ENCODE peak calls at places on chromosome 22, in eight cellular contexts. One of them, this sample, is unnamed.

GRCh38 chr22:17191163-17191562 is 28.1 kb downstream of the ADA2 start:
- DNase-seq in hepatocyte: no peak
- DNase-seq in neural progenitor cell: no peak
- DNase-seq in HCT116: no peak
- DNase-seq in PC-3: peak; percentile 27
- DNase-seq in SK-N-SH: no peak
- DNase-seq in MM.1S: no peak
- DNase-seq in GM23338: no peak
- DNase-seq in this sample: peak; percentile 82

GRCh38 chr22:43750751-43751150 is 61.4 kb downstream of the EFCAB6 start:
- DNase-seq in PC-3: peak; percentile 3
- DNase-seq in HCT116: no peak
- DNase-seq in hepatocyte: no peak
- DNase-seq in SK-N-SH: no peak
- DNase-seq in neural progenitor cell: no peak
- DNase-seq in MM.1S: no peak
- DNase-seq in GM23338: no peak
- DNase-seq in this sample: no peak

GRCh38 chr22:24500251-24500820 is 5.2 kb downstream of the UPB1 start:
- DNase-seq in SK-N-SH: no peak
- DNase-seq in hepatocyte: peak; percentile 52
- DNase-seq in neural progenitor cell: peak; percentile 57
- DNase-seq in PC-3: no peak
- DNase-seq in GM23338: no peak
- DNase-seq in MM.1S: no peak
- DNase-seq in HCT116: no peak
- DNase-seq in this sample: no peak

GRCh38 chr22:40592352-40593113 is 44.0 kb downstream of the MRTFA start:
- DNase-seq in MM.1S: no peak
- DNase-seq in GM23338: no peak
- DNase-seq in SK-N-SH: no peak
- DNase-seq in HCT116: no peak
- DNase-seq in PC-3: no peak
- DNase-seq in neural progenitor cell: no peak
- DNase-seq in hepatocyte: no peak
- DNase-seq in this sample: no peak

GRCh38 chr22:24925586-24926427 is 20.7 kb downstream of the LHFPL7 start:
- DNase-seq in PC-3: no peak
- DNase-seq in GM23338: peak; percentile 80
- DNase-seq in MM.1S: no peak
- DNase-seq in neural progenitor cell: peak; percentile 12
- DNase-seq in HCT116: no peak
- DNase-seq in SK-N-SH: no peak
- DNase-seq in hepatocyte: no peak
- DNase-seq in this sample: no peak

GRCh38 chr22:20981787-20982562 is at the start of gene LZTR1:
- DNase-seq in hepatocyte: peak; percentile 91
- DNase-seq in SK-N-SH: peak; percentile 94
- DNase-seq in neural progenitor cell: peak; percentile 91
- DNase-seq in MM.1S: peak; percentile 84
- DNase-seq in GM23338: peak; percentile 90
- DNase-seq in PC-3: peak; percentile 67
- DNase-seq in HCT116: peak; percentile 50
- DNase-seq in this sample: peak; percentile 96

GRCh38 chr22:38172489-38173155 is 9.0 kb downstream of the PLA2G6 start:
- DNase-seq in hepatocyte: no peak
- DNase-seq in PC-3: peak; percentile 13
- DNase-seq in neural progenitor cell: no peak
- DNase-seq in HCT116: no peak
- DNase-seq in GM23338: no peak
- DNase-seq in SK-N-SH: no peak
- DNase-seq in MM.1S: no peak
- DNase-seq in this sample: peak; percentile 49

GRCh38 chr22:22042599-22043295 is 60.2 kb upstream of the TOP3B start:
- DNase-seq in neural progenitor cell: no peak
- DNase-seq in PC-3: no peak
- DNase-seq in hepatocyte: no peak
- DNase-seq in HCT116: no peak
- DNase-seq in MM.1S: no peak
- DNase-seq in GM23338: no peak
- DNase-seq in SK-N-SH: no peak
- DNase-seq in this sample: no peak

GRCh38 chr22:29734429-29734828 is 14.6 kb downstream of the CABP7 start:
- DNase-seq in HCT116: no peak
- DNase-seq in neural progenitor cell: no peak
- DNase-seq in PC-3: no peak
- DNase-seq in SK-N-SH: no peak
- DNase-seq in hepatocyte: no peak
- DNase-seq in MM.1S: no peak
- DNase-seq in GM23338: no peak
- DNase-seq in this sample: no peak

GRCh38 chr22:40236131-40236665 is 58.5 kb downstream of the TNRC6B start:
- DNase-seq in PC-3: peak; percentile 35
- DNase-seq in neural progenitor cell: no peak
- DNase-seq in MM.1S: no peak
- DNase-seq in GM23338: no peak
- DNase-seq in SK-N-SH: no peak
- DNase-seq in HCT116: no peak
- DNase-seq in hepatocyte: no peak
- DNase-seq in this sample: no peak

GRCh38 chr22:36110306-36110791 is 50.2 kb downstream of the APOL3 start:
- DNase-seq in PC-3: no peak
- DNase-seq in neural progenitor cell: no peak
- DNase-seq in hepatocyte: peak; percentile 13
- DNase-seq in GM23338: peak; percentile 41
- DNase-seq in SK-N-SH: no peak
- DNase-seq in HCT116: no peak
- DNase-seq in MM.1S: no peak
- DNase-seq in this sample: no peak

GRCh38 chr22:30290679-30291333 is 1.5 kb upstream of the CASTOR1 start:
- DNase-seq in PC-3: peak; percentile 62
- DNase-seq in hepatocyte: peak; percentile 79
- DNase-seq in GM23338: peak; percentile 41
- DNase-seq in MM.1S: no peak
- DNase-seq in HCT116: no peak
- DNase-seq in neural progenitor cell: peak; percentile 48
- DNase-seq in SK-N-SH: peak; percentile 67
- DNase-seq in this sample: peak; percentile 59

GRCh38 chr22:38317237-38317994 is at the start of gene CSNK1E:
- DNase-seq in PC-3: peak; percentile 57
- DNase-seq in MM.1S: peak; percentile 78
- DNase-seq in HCT116: no peak
- DNase-seq in GM23338: peak; percentile 83
- DNase-seq in neural progenitor cell: peak; percentile 92
- DNase-seq in hepatocyte: peak; percentile 94
- DNase-seq in SK-N-SH: peak; percentile 89
- DNase-seq in this sample: peak; percentile 87

GRCh38 chr22:27462190-27462589 is 339.4 kb downstream of the MN1 start:
- DNase-seq in HCT116: no peak
- DNase-seq in PC-3: no peak
- DNase-seq in neural progenitor cell: peak; percentile 85
- DNase-seq in SK-N-SH: peak; percentile 31
- DNase-seq in hepatocyte: peak; percentile 44
- DNase-seq in GM23338: no peak
- DNase-seq in MM.1S: no peak
- DNase-seq in this sample: peak; percentile 66

GRCh38 chr22:43542681-43543521 is 131.1 kb downstream of the MPPED1 start:
- DNase-seq in SK-N-SH: no peak
- DNase-seq in PC-3: no peak
- DNase-seq in hepatocyte: no peak
- DNase-seq in GM23338: no peak
- DNase-seq in MM.1S: no peak
- DNase-seq in neural progenitor cell: no peak
- DNase-seq in HCT116: no peak
- DNase-seq in this sample: no peak

GRCh38 chr22:44193537-44193896 is 12.8 kb downstream of the PARVG start:
- DNase-seq in hepatocyte: no peak
- DNase-seq in GM23338: no peak
- DNase-seq in neural progenitor cell: no peak
- DNase-seq in PC-3: peak; percentile 62
- DNase-seq in HCT116: no peak
- DNase-seq in SK-N-SH: no peak
- DNase-seq in MM.1S: peak; percentile 57
- DNase-seq in this sample: no peak

GRCh38 chr22:23218867-23219251 is 38.5 kb downstream of the BCR start:
- DNase-seq in hepatocyte: peak; percentile 73
- DNase-seq in SK-N-SH: peak; percentile 60
- DNase-seq in PC-3: no peak
- DNase-seq in neural progenitor cell: peak; percentile 81
- DNase-seq in MM.1S: no peak
- DNase-seq in GM23338: peak; percentile 70
- DNase-seq in HCT116: no peak
- DNase-seq in this sample: no peak

DNA sequence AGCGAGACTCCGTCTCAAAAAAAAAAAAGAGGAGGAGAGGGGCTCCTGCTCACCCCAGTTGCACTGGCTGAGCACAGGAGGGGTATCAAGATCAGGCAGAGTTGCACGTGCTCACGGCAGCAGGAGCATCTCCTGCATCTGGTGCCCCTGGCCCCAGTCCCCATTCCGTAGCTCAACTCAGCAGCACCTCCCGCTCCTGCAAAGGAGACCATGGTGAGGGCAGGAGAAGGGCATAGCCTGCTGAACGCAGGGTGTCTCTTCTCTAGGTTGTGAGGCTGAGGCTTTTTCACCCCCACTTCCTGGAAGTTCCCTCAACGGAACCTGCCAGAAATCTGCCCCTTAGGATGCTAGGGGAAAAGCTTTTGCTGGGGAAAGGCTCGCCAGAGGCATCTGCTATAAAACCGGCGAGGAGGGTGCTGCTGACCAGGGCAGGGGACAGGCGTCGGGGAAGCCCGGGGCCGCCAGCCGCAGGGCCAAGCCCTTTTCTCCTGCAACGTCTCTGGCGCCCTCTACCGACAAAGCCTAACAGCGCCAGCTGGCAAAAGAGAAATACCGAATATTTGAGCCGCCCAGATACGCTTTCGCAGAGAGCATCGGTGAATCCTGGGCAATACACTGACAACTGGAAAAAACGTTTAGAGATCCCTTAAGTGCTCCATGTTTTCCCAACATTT is 1.0 kb upstream of the PPP6R2 start:
- DNase-seq in SK-N-SH: peak; percentile 87
- DNase-seq in GM23338: peak; percentile 97
- DNase-seq in neural progenitor cell: peak; percentile 96
- DNase-seq in PC-3: peak; percentile 89
- DNase-seq in hepatocyte: peak; percentile 95
- DNase-seq in HCT116: peak; percentile 70
- DNase-seq in MM.1S: peak; percentile 89
- DNase-seq in this sample: peak; percentile 92
- H3K4me3 ChIP-seq in SK-N-SH: peak overlapping the region; percentile 56
- H3K4me3 ChIP-seq in GM23338: peak overlapping the region; percentile 64
- H3K4me3 ChIP-seq in neural progenitor cell: peak overlapping the region; percentile 94
- H3K4me3 ChIP-seq in PC-3: peak overlapping the region; percentile 80
- H3K4me3 ChIP-seq in hepatocyte: peak overlapping the region; percentile 27
- H3K4me3 ChIP-seq in HCT116: peak overlapping the region; percentile 73
- H3K4me3 ChIP-seq in MM.1S: peak overlapping the region; percentile 78
- H3K4me3 ChIP-seq in this sample: peak overlapping the region; percentile 82

GRCh38 chr22:45504703-45505341 is 2.1 kb downstream of the FBLN1 start:
- DNase-seq in hepatocyte: peak; percentile 54
- DNase-seq in GM23338: peak; percentile 47
- DNase-seq in MM.1S: no peak
- DNase-seq in PC-3: no peak
- DNase-seq in SK-N-SH: peak; percentile 74
- DNase-seq in neural progenitor cell: peak; percentile 95
- DNase-seq in HCT116: no peak
- DNase-seq in this sample: peak; percentile 75
- H3K27me3 ChIP-seq in hepatocyte: no peaks in the 10 kb centered on the region
- H3K27me3 ChIP-seq in GM23338: no peaks in the 10 kb centered on the region
- H3K27me3 ChIP-seq in MM.1S: peaks cover 91% of the 10 kb centered on the region
- H3K27me3 ChIP-seq in PC-3: no peaks in the 10 kb centered on the region
- H3K27me3 ChIP-seq in SK-N-SH: no peaks in the 10 kb centered on the region
- H3K27me3 ChIP-seq in neural progenitor cell: no peaks in the 10 kb centered on the region
- H3K27me3 ChIP-seq in HCT116: no peaks in the 10 kb centered on the region
- H3K27me3 ChIP-seq in this sample: no peaks in the 10 kb centered on the region

DNA sequence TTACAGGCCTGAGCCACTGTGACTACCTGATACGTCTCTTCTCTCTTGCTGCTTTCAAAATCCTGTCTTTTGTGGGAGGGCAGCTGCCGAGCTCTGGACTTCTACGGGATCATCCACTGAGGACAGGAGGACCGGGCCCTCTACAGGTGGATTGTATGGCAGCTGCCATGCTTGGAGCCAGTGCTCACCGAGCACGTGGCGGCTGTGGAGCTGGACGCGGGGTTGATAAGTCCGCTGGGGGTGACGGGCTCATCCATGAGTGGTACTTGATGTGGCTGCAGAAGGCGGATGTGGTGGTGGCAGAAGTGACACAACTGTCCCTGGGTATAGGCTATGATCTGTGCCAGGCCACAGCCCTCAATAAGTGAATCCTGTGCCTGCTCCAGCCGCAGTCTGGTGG is 1.8 kb upstream of the CYP2D6 start:
- DNase-seq in HCT116: no peak
- DNase-seq in neural progenitor cell: no peak
- DNase-seq in hepatocyte: no peak
- DNase-seq in SK-N-SH: no peak
- DNase-seq in PC-3: no peak
- DNase-seq in GM23338: peak; percentile 33
- DNase-seq in MM.1S: no peak
- DNase-seq in this sample: no peak
- TF ChIP-seq EZH2phosphoT487 in HCT116: no peak
- TF ChIP-seq EZH2phosphoT487 in neural progenitor cell: no peak
- TF ChIP-seq EZH2phosphoT487 in hepatocyte: no peak
- TF ChIP-seq EZH2phosphoT487 in SK-N-SH: no peak
- TF ChIP-seq EZH2phosphoT487 in PC-3: no peak
- TF ChIP-seq EZH2phosphoT487 in GM23338: no peak
- TF ChIP-seq EZH2phosphoT487 in MM.1S: no peak
- TF ChIP-seq EZH2phosphoT487 in this sample: no peak

DNA sequence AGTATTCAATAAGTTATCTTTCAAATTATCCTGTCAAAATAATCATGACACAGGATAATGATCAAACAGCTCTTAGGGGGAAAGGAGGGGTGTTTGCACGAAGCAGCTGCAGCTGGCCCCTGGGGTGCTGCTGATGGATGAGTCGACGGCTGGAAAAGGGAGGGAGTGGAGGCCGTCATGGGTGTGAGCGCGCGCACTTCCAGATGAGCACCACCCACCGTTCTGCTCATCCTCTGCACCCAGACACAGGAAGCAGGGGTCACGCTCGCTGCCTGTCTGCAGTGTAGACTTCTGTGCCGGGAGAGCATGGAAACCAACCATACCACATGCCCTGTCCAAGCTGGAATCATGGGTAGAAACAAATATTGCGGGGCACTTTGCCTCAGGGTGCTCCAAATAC is 802.2 kb downstream of the TBC1D22A start:
- DNase-seq in hepatocyte: no peak
- DNase-seq in PC-3: no peak
- DNase-seq in neural progenitor cell: no peak
- DNase-seq in HCT116: no peak
- DNase-seq in MM.1S: no peak
- DNase-seq in SK-N-SH: peak; percentile 62
- DNase-seq in GM23338: no peak
- DNase-seq in this sample: no peak
- H3K4me3 ChIP-seq in hepatocyte: no peak overlapping the region
- H3K4me3 ChIP-seq in PC-3: no peak overlapping the region
- H3K4me3 ChIP-seq in neural progenitor cell: no peak overlapping the region
- H3K4me3 ChIP-seq in HCT116: no peak overlapping the region
- H3K4me3 ChIP-seq in MM.1S: no peak overlapping the region
- H3K4me3 ChIP-seq in SK-N-SH: no peak overlapping the region
- H3K4me3 ChIP-seq in GM23338: no peak overlapping the region
- H3K4me3 ChIP-seq in this sample: no peak overlapping the region

GRCh38 chr22:41975299-41976069 is 6.2 kb downstream of the SEPTIN3 start:
- DNase-seq in neural progenitor cell: no peak
- DNase-seq in MM.1S: no peak
- DNase-seq in GM23338: no peak
- DNase-seq in PC-3: no peak
- DNase-seq in SK-N-SH: peak; percentile 47
- DNase-seq in HCT116: no peak
- DNase-seq in hepatocyte: no peak
- DNase-seq in this sample: no peak
- H3K27me3 ChIP-seq in neural progenitor cell: peaks cover 57% of the 10 kb centered on the region
- H3K27me3 ChIP-seq in MM.1S: peaks cover 38% of the 10 kb centered on the region
- H3K27me3 ChIP-seq in GM23338: peaks cover 37% of the 10 kb centered on the region
- H3K27me3 ChIP-seq in PC-3: peaks cover 16% of the 10 kb centered on the region
- H3K27me3 ChIP-seq in SK-N-SH: no peaks in the 10 kb centered on the region
- H3K27me3 ChIP-seq in HCT116: peaks cover 15% of the 10 kb centered on the region
- H3K27me3 ChIP-seq in hepatocyte: peaks cover 43% of the 10 kb centered on the region
- H3K27me3 ChIP-seq in this sample: peaks cover 41% of the 10 kb centered on the region